ENCODE peak calls at places on chromosomes 7 and 10, in eight cellular contexts. Z is psoas muscle; K is Panc1; O is Calu3; E is stimulated activated CD8-positive, alpha-beta memory T cell treated with anti-CD3 and anti-CD28 coated beads, Interleukin-15, amount 100 ng/mL, for 4 hours; A is heart left ventricle; Y is kidney epithelial cell; R is activated T-helper 2 cell treated with anti-CD3 and anti-CD28 coated beads, Interferon-gamma antibody, Interleukin-2, Interleukin-4, amounts not matched to agents 10 μg/mL and 5 μg/mL and 100 μg/mL, durations not matched to agents 14 hours and 24 hours and 36 hours. I is an unnamed sample.

GRCh38 chr7:155808551-155809331 is 3.5 kb downstream of the SHH start:
- DNase-seq in Y (no peak), K (no peak), O (peak; percentile 46), A (peak; percentile 20), R (no peak), Z (no peak), E (no peak), I (no peak)

GRCh38 chr10:133116455-133116854 is 28.7 kb downstream of the ADGRA1 start:
- DNase-seq in O (no peak), A (no peak), Z (no peak), Y (no peak), K (no peak), E (no peak), R (no peak), I (no peak)

GRCh38 chr7:133794490-133794889 is 332.6 kb upstream of the LRGUK start:
- DNase-seq in R (no peak), E (no peak), A (peak; percentile 27), K (no peak), Z (no peak), O (no peak), Y (no peak), I (no peak)

GRCh38 chr10:62250594-62251198 is 17.9 kb downstream of the RTKN2 start:
- DNase-seq in Y (peak; percentile 95), O (peak; percentile 48), Z (no peak), R (no peak), E (no peak), A (no peak), K (peak; percentile 96), I (no peak)

GRCh38 chr10:133324198-133324792 is 12.4 kb downstream of the CALY start:
- DNase-seq in Y (no peak), A (peak; percentile 51), E (no peak), Z (peak; percentile 58), K (no peak), O (peak; percentile 76), R (peak; percentile 56), I (no peak)

GRCh38 chr7:132112111-132112510 is 464.2 kb downstream of the PLXNA4 start:
- DNase-seq in R (no peak), Z (no peak), E (no peak), A (no peak), O (no peak), K (no peak), Y (no peak), I (no peak)

GRCh38 chr10:119302591-119303253 is 95.4 kb downstream of the GRK5 start:
- DNase-seq in E (no peak), O (no peak), Y (no peak), K (no peak), Z (no peak), A (peak; percentile 16), R (no peak), I (no peak)

GRCh38 chr7:16695621-16696237 is 49.7 kb downstream of the BZW2 start:
- DNase-seq in Y (peak; percentile 29), A (no peak), K (peak; percentile 71), O (peak; percentile 71), Z (no peak), R (no peak), E (no peak), I (no peak)

GRCh38 chr10:35752469-35753450 is 110.7 kb upstream of the FZD8 start:
- DNase-seq in R (no peak), A (peak; percentile 30), O (no peak), Z (peak; percentile 24), K (no peak), E (no peak), Y (no peak), I (no peak)

GRCh38 chr10:10589540-10589939 is 428.1 kb upstream of the CELF2 start:
- DNase-seq in R (no peak), Z (no peak), A (no peak), O (peak; percentile 2), K (no peak), E (no peak), Y (peak; percentile 82), I (no peak)

GRCh38 chr10:31320598-31321211 is 1.7 kb downstream of the ZEB1 start:
- DNase-seq in Y (no peak), A (peak; percentile 59), K (no peak), O (peak; percentile 40), Z (peak; percentile 66), E (peak; percentile 1), R (peak; percentile 25), I (no peak)

GRCh38 chr10:93849605-93850004 is 44.2 kb upstream of the SLC35G1 start:
- DNase-seq in Y (no peak), R (no peak), Z (no peak), E (no peak), O (no peak), K (no peak), A (no peak), I (no peak)

GRCh38 chr10:35208536-35208935 is 81.9 kb downstream of the CREM start:
- DNase-seq in E (no peak), Z (peak; percentile 45), O (no peak), Y (no peak), K (no peak), A (no peak), R (peak; percentile 64), I (no peak)

GRCh38 chr7:159012353-159013069 is 132.2 kb downstream of the VIPR2 start:
- DNase-seq in A (peak; percentile 88), E (no peak), Y (no peak), Z (peak; percentile 54), O (no peak), K (no peak), R (no peak), I (no peak)

GRCh38 chr10:35375091-35375765 is 38.9 kb downstream of the CCNY start:
- DNase-seq in E (no peak), O (no peak), K (no peak), Z (no peak), A (no peak), R (no peak), Y (no peak), I (no peak)

GRCh38 chr7:28958946-28959417 is 852 bp upstream of the TRIL start:
- DNase-seq in Y (no peak), E (no peak), Z (no peak), K (no peak), A (no peak), R (no peak), O (no peak), I (no peak)

GRCh38 chr10:24551161-24551560 is 172.5 kb downstream of the ARHGAP21 start:
- DNase-seq in K (no peak), R (no peak), Y (no peak), A (no peak), Z (no peak), O (peak; percentile 40), E (no peak), I (no peak)

GRCh38 chr7:84159435-84159834 is 35.2 kb downstream of the SEMA3A start:
- DNase-seq in R (no peak), O (no peak), A (no peak), Z (no peak), E (no peak), K (no peak), Y (no peak), I (no peak)

GRCh38 chr10:127354992-127355391 is 158.6 kb upstream of the INSYN2A start:
- DNase-seq in E (no peak), K (no peak), A (no peak), O (no peak), Y (no peak), Z (no peak), R (no peak), I (no peak)

GRCh38 chr10:22603581-22603980 is 110.8 kb downstream of the PIP4K2A start:
- DNase-seq in Z (no peak), K (no peak), R (no peak), A (no peak), O (no peak), Y (no peak), E (no peak), I (no peak)

GRCh38 chr10:6151087-6151977 is 51.4 kb upstream of the PFKFB3 start:
- DNase-seq in O (peak; percentile 38), K (no peak), E (no peak), A (peak; percentile 79), Z (peak; percentile 45), R (peak; percentile 48), Y (no peak), I (no peak)

GRCh38 chr10:104337985-104338735 is at the start of gene ITPRIP:
- DNase-seq in K (no peak), Z (peak; percentile 76), R (peak; percentile 74), O (peak; percentile 39), E (peak; percentile 53), Y (no peak), A (peak; percentile 86), I (peak; percentile 60)

GRCh38 chr7:87702326-87702725 is 74.1 kb downstream of the RUNDC3B start:
- DNase-seq in R (no peak), A (no peak), O (no peak), Y (no peak), Z (no peak), K (no peak), E (no peak), I (no peak)

GRCh38 chr7:102236592-102237287 is 49.9 kb upstream of the SH2B2 start:
- DNase-seq in K (peak; percentile 28), A (peak; percentile 64), O (peak; percentile 56), Y (peak; percentile 1), Z (peak; percentile 47), R (peak; percentile 16), E (no peak), I (no peak)

GRCh38 chr10:132961-133898 is 2.0 kb upstream of the ZMYND11 start:
- DNase-seq in O (no peak), Z (no peak), E (no peak), A (no peak), R (no peak), K (no peak), Y (peak; percentile 54), I (no peak)

GRCh38 chr10:132394936-132395703 is 1.9 kb upstream of the PWWP2B start:
- DNase-seq in A (no peak), Y (no peak), K (no peak), R (no peak), Z (peak; percentile 28), O (no peak), E (no peak), I (no peak)

I was measured in esophagus squamous epithelium.